ENCODE peak calls at places on chromosomes 1 and 21, in ten cellular contexts. L, H, P, X, S, U, A, Q, T and N are unnamed samples.

GRCh38 chr21:38859852-38860251 is 54.1 kb downstream of the ETS2 start:
- DNase-seq in H (no peak), Q (no peak), S (no peak), T (no peak), A (no peak), L (no peak), P (no peak), U (peak), X (no peak), N (no peak)

GRCh38 chr1:46401514-46401913 is 7.4 kb downstream of the FAAH start:
- DNase-seq in S (no peak), U (no peak), P (no peak), A (peak), H (no peak), L (no peak), Q (no peak), X (no peak), T (no peak), N (no peak)

GRCh38 chr1:47023268-47024137 is at the start of gene CYP4X1:
- DNase-seq in X (peak), A (peak), L (peak), P (peak), T (no peak), H (no peak), S (no peak), Q (no peak), U (no peak), N (no peak)

GRCh38 chr1:227673441-227673840 is 61.7 kb downstream of the JMJD4 start:
- DNase-seq in A (no peak), P (no peak), X (no peak), T (no peak), H (no peak), S (no peak), Q (no peak), L (no peak), U (no peak), N (no peak)

GRCh38 chr1:88892146-88892877 is 945 bp upstream of the GTF2B start:
- DNase-seq in T (no peak), A (peak), L (peak), X (no peak), U (peak), Q (no peak), H (no peak), S (peak), P (no peak), N (no peak)

GRCh38 chr1:117106478-117106877 is 15.1 kb downstream of the TRIM45 start:
- DNase-seq in X (no peak), S (no peak), L (no peak), Q (no peak), H (no peak), P (no peak), U (no peak), A (peak), T (no peak), N (no peak)

GRCh38 chr1:160818207-160818935 is 22.4 kb downstream of the LY9 start:
- DNase-seq in A (no peak), S (no peak), X (no peak), H (no peak), T (no peak), U (no peak), Q (no peak), P (no peak), L (no peak), N (no peak)

GRCh38 chr1:201327687-201328240 is 44.5 kb downstream of the PKP1 start:
- DNase-seq in T (no peak), U (no peak), X (no peak), S (no peak), L (no peak), Q (no peak), H (peak), A (no peak), P (no peak), N (no peak)

GRCh38 chr1:113929750-113930498 is 800 bp downstream of the HIPK1 start:
- DNase-seq in T (no peak), U (peak), P (peak), A (peak), S (peak), L (peak), H (peak), Q (peak), X (peak), N (no peak)

GRCh38 chr1:104648269-104648691 is 898.6 kb downstream of the AMY1C start:
- DNase-seq in H (no peak), S (peak), L (no peak), X (no peak), A (peak), Q (no peak), P (peak), U (peak), T (no peak), N (no peak)

GRCh38 chr1:100353073-100353801 is 931 bp downstream of the CDC14A start:
- DNase-seq in A (no peak), X (no peak), H (no peak), P (peak), L (peak), T (no peak), Q (peak), U (no peak), S (peak), N (no peak)

GRCh38 chr1:16393255-16394177 is 26.5 kb downstream of the SZRD1 start:
- DNase-seq in L (no peak), Q (no peak), A (no peak), U (no peak), S (no peak), X (no peak), P (no peak), T (no peak), H (no peak), N (no peak)

GRCh38 chr1:74610961-74611360 is 62.6 kb downstream of the ERICH3 start:
- DNase-seq in Q (no peak), T (no peak), L (no peak), X (no peak), A (no peak), S (no peak), H (no peak), U (no peak), P (no peak), N (no peak)

GRCh38 chr1:163999131-163999530 is 559.9 kb upstream of the PBX1 start:
- DNase-seq in T (no peak), S (no peak), L (no peak), H (no peak), X (no peak), Q (no peak), A (no peak), P (no peak), U (no peak), N (no peak)

GRCh38 chr1:229590119-229590518 is 31.6 kb upstream of the ABCB10 start:
- DNase-seq in U (no peak), A (no peak), T (no peak), X (no peak), P (no peak), Q (no peak), L (no peak), S (no peak), H (no peak), N (no peak)

GRCh38 chr1:219941179-219942118 is 13.1 kb upstream of the SLC30A10 start:
- DNase-seq in Q (no peak), L (peak), X (no peak), A (no peak), S (no peak), U (no peak), T (no peak), H (no peak), P (no peak), N (no peak)

GRCh38 chr1:212481438-212481767 is 48.7 kb downstream of the NENF start:
- DNase-seq in X (no peak), H (no peak), A (peak), S (no peak), T (no peak), P (no peak), Q (no peak), U (no peak), L (no peak), N (no peak)

GRCh38 chr1:202306535-202307345 is 35.0 kb downstream of the UBE2T start:
- DNase-seq in Q (no peak), A (no peak), P (no peak), T (no peak), L (no peak), S (no peak), X (no peak), U (no peak), H (no peak), N (no peak)

GRCh38 chr21:29187939-29188338 is 57.5 kb downstream of the MAP3K7CL start:
- DNase-seq in S (no peak), T (peak), H (no peak), Q (no peak), P (no peak), L (peak), A (peak), X (no peak), U (peak), N (peak)

GRCh38 chr1:9269721-9270120 is 23.0 kb upstream of the SPSB1 start:
- DNase-seq in S (no peak), T (no peak), P (no peak), H (no peak), A (no peak), Q (no peak), L (no peak), U (no peak), X (no peak), N (no peak)

GRCh38 chr1:93874025-93874651 is 4.9 kb downstream of the DNTTIP2 start:
- DNase-seq in P (no peak), H (no peak), S (peak), Q (no peak), T (no peak), U (peak), A (peak), X (no peak), L (no peak), N (no peak)

GRCh38 chr21:16454371-16454770 is 724.6 kb downstream of the USP25 start:
- DNase-seq in S (no peak), H (no peak), A (peak), U (no peak), P (no peak), T (no peak), Q (no peak), X (no peak), L (no peak), N (no peak)
- TF ChIP-seq CTCF in S (peak), H (peak), A (peak), U (peak), P (peak), T (peak), Q (no peak), X (peak), L (peak), N (peak)

GRCh38 chr1:65990161-65990560 is 197.5 kb downstream of the PDE4B start:
- DNase-seq in T (no peak), L (no peak), P (no peak), U (no peak), H (no peak), X (no peak), Q (no peak), S (no peak), A (peak), N (no peak)

GRCh38 chr1:65994223-65994622 is 201.5 kb downstream of the PDE4B start:
- DNase-seq in A (no peak), L (no peak), H (no peak), P (no peak), Q (no peak), U (no peak), X (no peak), T (no peak), S (no peak), N (no peak)

GRCh38 chr1:65993047-65993363 is 200.3 kb downstream of the PDE4B start:
- DNase-seq in Q (no peak), U (no peak), A (no peak), P (no peak), T (no peak), H (no peak), X (no peak), L (no peak), S (no peak), N (no peak)

GRCh38 chr1:65991694-65992093 is 199.0 kb downstream of the PDE4B start:
- DNase-seq in A (no peak), T (no peak), P (no peak), U (no peak), X (no peak), H (no peak), L (no peak), Q (no peak), S (no peak), N (no peak)

DNA sequence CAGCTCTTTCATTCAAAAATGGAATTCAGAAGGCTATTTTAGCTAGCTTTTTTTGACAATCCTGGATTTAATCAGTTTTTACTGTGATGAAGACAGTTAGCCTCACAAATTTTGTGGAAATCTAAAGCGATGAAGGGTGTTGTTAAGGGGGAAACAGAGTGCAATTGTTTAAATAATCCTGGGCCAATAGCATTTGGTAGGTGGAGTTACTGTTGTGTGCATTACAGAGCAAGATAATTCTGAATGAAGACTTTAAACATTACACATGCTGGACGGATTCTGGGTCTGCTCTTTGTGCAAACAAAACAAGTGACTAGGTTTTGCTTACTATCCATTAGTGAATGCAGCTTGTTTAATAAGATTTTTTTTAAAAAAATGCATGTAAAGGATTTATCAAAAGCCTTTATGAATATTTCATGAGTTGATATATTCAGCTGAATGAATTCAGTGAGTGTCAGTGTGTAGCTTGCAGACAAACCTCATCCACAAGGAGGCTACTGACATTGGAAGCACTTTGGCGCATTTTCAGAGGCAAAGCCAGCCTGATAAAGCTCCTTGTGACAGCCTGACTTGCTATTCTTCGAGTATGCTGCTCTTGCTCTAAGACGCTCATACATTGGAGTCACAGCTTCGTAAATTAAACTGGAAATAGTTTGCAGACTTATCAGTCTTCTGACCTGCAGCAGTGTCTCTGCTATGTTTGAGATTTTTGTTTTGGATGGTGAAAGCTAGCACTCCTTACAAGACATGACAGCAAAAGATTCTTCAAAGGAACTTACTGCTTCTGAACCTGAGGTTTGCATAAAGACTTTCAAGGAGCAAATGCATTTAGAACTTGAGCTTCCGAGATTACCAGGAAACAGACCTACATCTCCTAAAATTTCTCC is 199.7 kb downstream of the PDE4B start:
- DNase-seq in Q (no peak), A (no peak), L (no peak), T (no peak), X (no peak), P (peak), U (peak), S (peak), H (no peak), N (no peak)
- TF ChIP-seq CTCF in Q (no peak), A (no peak), L (no peak), T (no peak), X (no peak), P (no peak), U (no peak), S (peak), H (no peak), N (no peak)

GRCh38 chr1:84644472-84644871 is 45.8 kb downstream of the SSX2IP start:
- DNase-seq in S (no peak), X (no peak), A (peak), P (no peak), U (no peak), Q (no peak), H (no peak), L (no peak), T (no peak), N (no peak)
- TF ChIP-seq CTCF in S (no peak), X (no peak), A (peak), P (no peak), U (peak), Q (no peak), H (no peak), L (no peak), T (no peak), N (no peak)

GRCh38 chr1:10586125-10586524 is 111.4 kb downstream of the PEX14 start:
- DNase-seq in Q (no peak), S (no peak), T (no peak), U (peak), H (no peak), X (no peak), L (no peak), P (no peak), A (no peak), N (no peak)
- TF ChIP-seq CTCF in Q (no peak), S (no peak), T (no peak), U (no peak), H (no peak), X (no peak), L (no peak), P (peak), A (peak), N (no peak)

DNA sequence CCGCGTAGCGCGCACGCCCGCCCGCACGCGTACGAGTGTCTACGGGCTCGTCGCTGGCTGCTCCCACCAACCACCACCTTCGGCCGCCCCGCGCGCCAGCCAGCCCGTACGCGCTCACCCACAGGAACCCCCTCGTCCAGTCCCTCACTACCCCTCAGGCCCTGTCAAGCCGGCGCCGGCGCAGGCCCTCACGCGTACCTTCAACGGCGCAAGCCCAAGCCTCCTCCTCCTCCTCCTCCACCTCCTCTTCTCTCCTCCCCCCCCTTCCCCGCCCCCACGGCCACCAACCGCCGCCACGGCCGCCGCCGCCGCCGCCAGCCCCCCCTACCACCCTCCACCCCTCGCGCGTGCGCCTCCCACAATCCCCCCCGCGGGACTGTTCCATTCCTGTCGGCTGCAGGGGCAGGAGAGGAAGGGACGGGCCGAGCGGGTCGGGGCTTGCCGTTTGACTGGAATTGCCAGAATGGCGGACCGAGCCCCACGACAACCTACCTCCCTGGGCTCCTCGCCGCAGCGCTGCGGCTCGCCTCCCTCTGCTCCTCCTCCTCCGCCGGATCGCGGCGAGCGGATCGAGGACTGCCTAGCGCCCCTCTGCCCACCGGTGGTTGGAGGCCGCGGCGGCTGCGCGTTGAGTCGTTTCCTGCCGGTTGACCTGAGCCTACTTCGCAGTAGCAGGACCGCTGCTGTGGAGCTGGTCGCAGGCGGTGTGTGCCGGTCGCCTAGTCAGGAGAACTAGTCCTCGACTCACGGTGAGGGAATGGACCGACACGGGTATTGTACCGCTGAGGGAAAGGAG is at the start of gene ASH1L:
- DNase-seq in L (peak), T (peak), X (peak), A (peak), Q (peak), S (peak), P (peak), U (peak), H (peak), N (peak)
- TF ChIP-seq CTCF in L (peak), T (no peak), X (no peak), A (no peak), Q (no peak), S (no peak), P (no peak), U (no peak), H (no peak), N (no peak)

DNA sequence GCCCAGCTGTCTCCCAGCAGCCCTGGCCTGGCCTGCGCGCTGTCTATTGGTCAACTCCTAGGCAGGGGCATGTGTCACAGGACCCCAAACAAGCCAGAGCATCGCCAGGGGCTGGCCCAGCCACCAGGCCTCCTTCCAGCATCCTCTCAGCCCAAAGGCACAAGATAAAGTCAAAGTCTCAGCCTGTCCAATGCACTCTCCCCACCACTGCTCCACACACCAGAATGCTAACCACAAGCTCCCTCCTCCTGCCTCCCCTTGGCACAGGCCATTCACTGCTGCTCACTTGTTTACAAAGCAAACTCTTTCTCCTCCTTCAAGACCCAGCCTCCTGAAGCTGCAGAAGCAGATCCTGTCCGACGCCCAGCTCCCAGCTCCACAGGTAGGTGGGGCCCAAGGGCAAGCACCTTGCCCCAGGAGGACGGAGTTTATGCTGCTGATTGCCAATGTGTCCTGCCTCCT is 133.4 kb downstream of the DMRTB1 start:
- DNase-seq in P (no peak), T (no peak), X (no peak), A (peak), Q (no peak), L (no peak), H (peak), S (no peak), U (peak), N (peak)
- TF ChIP-seq CTCF in P (no peak), T (no peak), X (no peak), A (peak), Q (no peak), L (no peak), H (no peak), S (no peak), U (peak), N (no peak)

DNA sequence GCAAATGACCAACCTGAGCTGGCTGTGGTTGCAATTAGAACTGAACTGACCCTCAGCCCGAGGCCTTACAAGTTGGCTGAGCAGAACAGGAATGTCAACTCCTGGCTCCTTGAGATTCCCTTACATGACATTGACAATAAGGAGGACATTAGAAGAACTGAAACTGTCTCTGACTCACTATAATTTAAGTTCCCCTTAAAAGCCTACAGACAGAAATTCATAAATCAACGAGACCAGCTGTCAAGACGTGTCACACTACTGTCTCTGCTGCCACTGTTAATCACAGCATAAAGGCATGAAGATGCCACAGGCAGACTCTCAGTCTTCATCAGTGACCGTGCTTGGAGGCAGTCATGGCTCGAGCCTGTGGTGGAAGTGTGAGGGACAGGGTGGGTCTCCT is 168.8 kb downstream of the GABPA start:
- DNase-seq in S (no peak), A (no peak), L (no peak), Q (no peak), H (no peak), P (no peak), U (no peak), T (no peak), X (no peak), N (no peak)
- TF ChIP-seq CTCF in S (no peak), A (no peak), L (no peak), Q (no peak), H (no peak), P (no peak), U (no peak), T (no peak), X (no peak), N (no peak)

GRCh38 chr1:96707023-96707422 is 14.6 kb upstream of the PTBP2 start:
- DNase-seq in X (no peak), T (no peak), L (no peak), S (no peak), P (no peak), Q (no peak), A (no peak), H (no peak), U (no peak), N (no peak)
- TF ChIP-seq CTCF in X (no peak), T (no peak), L (no peak), S (no peak), P (no peak), Q (no peak), A (no peak), H (no peak), U (no peak), N (no peak)